ENCODE peak calls at places on chromosomes 2 and 18, in ten cellular contexts. One of them, this sample, is unnamed.

GRCh38 chr18:24959100-24959499 is 392.9 kb downstream of the ZNF521 start:
- DNase-seq in CD4-positive, CD25-positive, alpha-beta regulatory T cell: no peak
- DNase-seq in stimulated activated CD4-positive, alpha-beta T cell treated with anti-CD3 and anti-CD28 coated beads, Interleukin-4, amount 100 ng/mL, for 48 hours: no peak
- DNase-seq in K562: no peak
- DNase-seq in cardiac muscle cell: no peak
- DNase-seq in GM12865: no peak
- DNase-seq in COR-L47: no peak
- DNase-seq in NAMALWA: no peak
- DNase-seq in CD8-positive, alpha-beta T cell: no peak
- DNase-seq in CD4-positive, alpha-beta T cell: no peak
- DNase-seq in this sample: no peak

GRCh38 chr2:172109256-172109655 is 6.6 kb upstream of the DLX2 start:
- DNase-seq in CD4-positive, CD25-positive, alpha-beta regulatory T cell: no peak
- DNase-seq in stimulated activated CD4-positive, alpha-beta T cell treated with anti-CD3 and anti-CD28 coated beads, Interleukin-4, amount 100 ng/mL, for 48 hours: no peak
- DNase-seq in K562: no peak
- DNase-seq in cardiac muscle cell: no peak
- DNase-seq in GM12865: no peak
- DNase-seq in COR-L47: no peak
- DNase-seq in NAMALWA: no peak
- DNase-seq in CD8-positive, alpha-beta T cell: no peak
- DNase-seq in CD4-positive, alpha-beta T cell: no peak
- DNase-seq in this sample: no peak

GRCh38 chr2:190805126-190805525 is 75.5 kb upstream of the GLS start:
- DNase-seq in CD4-positive, CD25-positive, alpha-beta regulatory T cell: no peak
- DNase-seq in stimulated activated CD4-positive, alpha-beta T cell treated with anti-CD3 and anti-CD28 coated beads, Interleukin-4, amount 100 ng/mL, for 48 hours: no peak
- DNase-seq in K562: no peak
- DNase-seq in cardiac muscle cell: no peak
- DNase-seq in GM12865: no peak
- DNase-seq in COR-L47: no peak
- DNase-seq in NAMALWA: no peak
- DNase-seq in CD8-positive, alpha-beta T cell: no peak
- DNase-seq in CD4-positive, alpha-beta T cell: no peak
- DNase-seq in this sample: no peak

GRCh38 chr2:3741372-3741771 is 38.0 kb downstream of the DCDC2C start:
- DNase-seq in CD4-positive, CD25-positive, alpha-beta regulatory T cell: no peak
- DNase-seq in stimulated activated CD4-positive, alpha-beta T cell treated with anti-CD3 and anti-CD28 coated beads, Interleukin-4, amount 100 ng/mL, for 48 hours: no peak
- DNase-seq in K562: no peak
- DNase-seq in cardiac muscle cell: no peak
- DNase-seq in GM12865: no peak
- DNase-seq in COR-L47: no peak
- DNase-seq in NAMALWA: no peak
- DNase-seq in CD8-positive, alpha-beta T cell: no peak
- DNase-seq in CD4-positive, alpha-beta T cell: no peak
- DNase-seq in this sample: no peak

GRCh38 chr2:202265467-202266277 is at the start of gene NOP58:
- DNase-seq in CD4-positive, CD25-positive, alpha-beta regulatory T cell: peak
- DNase-seq in stimulated activated CD4-positive, alpha-beta T cell treated with anti-CD3 and anti-CD28 coated beads, Interleukin-4, amount 100 ng/mL, for 48 hours: peak
- DNase-seq in K562: peak
- DNase-seq in cardiac muscle cell: peak
- DNase-seq in GM12865: peak
- DNase-seq in COR-L47: peak
- DNase-seq in NAMALWA: peak
- DNase-seq in CD8-positive, alpha-beta T cell: peak
- DNase-seq in CD4-positive, alpha-beta T cell: peak
- DNase-seq in this sample: peak

GRCh38 chr2:25903216-25903776 is 25.0 kb upstream of the ASXL2 start:
- DNase-seq in CD4-positive, CD25-positive, alpha-beta regulatory T cell: no peak
- DNase-seq in stimulated activated CD4-positive, alpha-beta T cell treated with anti-CD3 and anti-CD28 coated beads, Interleukin-4, amount 100 ng/mL, for 48 hours: no peak
- DNase-seq in K562: no peak
- DNase-seq in cardiac muscle cell: no peak
- DNase-seq in GM12865: no peak
- DNase-seq in COR-L47: no peak
- DNase-seq in NAMALWA: no peak
- DNase-seq in CD8-positive, alpha-beta T cell: no peak
- DNase-seq in CD4-positive, alpha-beta T cell: no peak
- DNase-seq in this sample: no peak

GRCh38 chr2:196482119-196483065 is 157.1 kb upstream of the CCDC150 start:
- DNase-seq in CD4-positive, CD25-positive, alpha-beta regulatory T cell: no peak
- DNase-seq in stimulated activated CD4-positive, alpha-beta T cell treated with anti-CD3 and anti-CD28 coated beads, Interleukin-4, amount 100 ng/mL, for 48 hours: no peak
- DNase-seq in K562: no peak
- DNase-seq in cardiac muscle cell: peak
- DNase-seq in GM12865: peak
- DNase-seq in COR-L47: no peak
- DNase-seq in NAMALWA: peak
- DNase-seq in CD8-positive, alpha-beta T cell: no peak
- DNase-seq in CD4-positive, alpha-beta T cell: no peak
- DNase-seq in this sample: peak

GRCh38 chr2:143607446-143608110 is 478.4 kb downstream of the ARHGAP15 start:
- DNase-seq in CD4-positive, CD25-positive, alpha-beta regulatory T cell: no peak
- DNase-seq in stimulated activated CD4-positive, alpha-beta T cell treated with anti-CD3 and anti-CD28 coated beads, Interleukin-4, amount 100 ng/mL, for 48 hours: no peak
- DNase-seq in K562: no peak
- DNase-seq in cardiac muscle cell: peak
- DNase-seq in GM12865: no peak
- DNase-seq in COR-L47: no peak
- DNase-seq in NAMALWA: no peak
- DNase-seq in CD8-positive, alpha-beta T cell: no peak
- DNase-seq in CD4-positive, alpha-beta T cell: no peak
- DNase-seq in this sample: no peak

GRCh38 chr18:64254399-64255093 is 105.7 kb upstream of the LINC00305 start:
- DNase-seq in CD4-positive, CD25-positive, alpha-beta regulatory T cell: no peak
- DNase-seq in stimulated activated CD4-positive, alpha-beta T cell treated with anti-CD3 and anti-CD28 coated beads, Interleukin-4, amount 100 ng/mL, for 48 hours: no peak
- DNase-seq in K562: no peak
- DNase-seq in cardiac muscle cell: no peak
- DNase-seq in GM12865: no peak
- DNase-seq in COR-L47: no peak
- DNase-seq in NAMALWA: no peak
- DNase-seq in CD8-positive, alpha-beta T cell: no peak
- DNase-seq in CD4-positive, alpha-beta T cell: no peak
- DNase-seq in this sample: no peak

GRCh38 chr2:222609391-222609790 is 46.5 kb downstream of the FARSB start:
- DNase-seq in CD4-positive, CD25-positive, alpha-beta regulatory T cell: no peak
- DNase-seq in stimulated activated CD4-positive, alpha-beta T cell treated with anti-CD3 and anti-CD28 coated beads, Interleukin-4, amount 100 ng/mL, for 48 hours: no peak
- DNase-seq in K562: no peak
- DNase-seq in cardiac muscle cell: peak
- DNase-seq in GM12865: no peak
- DNase-seq in COR-L47: no peak
- DNase-seq in NAMALWA: no peak
- DNase-seq in CD8-positive, alpha-beta T cell: no peak
- DNase-seq in CD4-positive, alpha-beta T cell: no peak
- DNase-seq in this sample: no peak

GRCh38 chr2:15840173-15840572 is 100.2 kb upstream of the MYCN start:
- DNase-seq in CD4-positive, CD25-positive, alpha-beta regulatory T cell: no peak
- DNase-seq in stimulated activated CD4-positive, alpha-beta T cell treated with anti-CD3 and anti-CD28 coated beads, Interleukin-4, amount 100 ng/mL, for 48 hours: no peak
- DNase-seq in K562: no peak
- DNase-seq in cardiac muscle cell: peak
- DNase-seq in GM12865: no peak
- DNase-seq in COR-L47: no peak
- DNase-seq in NAMALWA: no peak
- DNase-seq in CD8-positive, alpha-beta T cell: no peak
- DNase-seq in CD4-positive, alpha-beta T cell: no peak
- DNase-seq in this sample: no peak

GRCh38 chr18:67553471-67553870 is 37.0 kb upstream of the DSEL start:
- DNase-seq in CD4-positive, CD25-positive, alpha-beta regulatory T cell: no peak
- DNase-seq in stimulated activated CD4-positive, alpha-beta T cell treated with anti-CD3 and anti-CD28 coated beads, Interleukin-4, amount 100 ng/mL, for 48 hours: no peak
- DNase-seq in K562: no peak
- DNase-seq in cardiac muscle cell: no peak
- DNase-seq in GM12865: no peak
- DNase-seq in COR-L47: no peak
- DNase-seq in NAMALWA: no peak
- DNase-seq in CD8-positive, alpha-beta T cell: no peak
- DNase-seq in CD4-positive, alpha-beta T cell: no peak
- DNase-seq in this sample: no peak

GRCh38 chr2:109213646-109214417 is 84.8 kb downstream of the SH3RF3 start:
- DNase-seq in CD4-positive, CD25-positive, alpha-beta regulatory T cell: peak
- DNase-seq in stimulated activated CD4-positive, alpha-beta T cell treated with anti-CD3 and anti-CD28 coated beads, Interleukin-4, amount 100 ng/mL, for 48 hours: peak
- DNase-seq in K562: peak
- DNase-seq in cardiac muscle cell: peak
- DNase-seq in GM12865: peak
- DNase-seq in COR-L47: no peak
- DNase-seq in NAMALWA: peak
- DNase-seq in CD8-positive, alpha-beta T cell: peak
- DNase-seq in CD4-positive, alpha-beta T cell: peak
- DNase-seq in this sample: no peak

GRCh38 chr2:79982445-79982844 is 322.1 kb downstream of the LRRTM1 start:
- DNase-seq in CD4-positive, CD25-positive, alpha-beta regulatory T cell: no peak
- DNase-seq in stimulated activated CD4-positive, alpha-beta T cell treated with anti-CD3 and anti-CD28 coated beads, Interleukin-4, amount 100 ng/mL, for 48 hours: peak
- DNase-seq in K562: peak
- DNase-seq in cardiac muscle cell: no peak
- DNase-seq in GM12865: peak
- DNase-seq in COR-L47: peak
- DNase-seq in NAMALWA: peak
- DNase-seq in CD8-positive, alpha-beta T cell: no peak
- DNase-seq in CD4-positive, alpha-beta T cell: no peak
- DNase-seq in this sample: peak

GRCh38 chr18:36446059-36446458 is 148.5 kb downstream of the FHOD3 start:
- DNase-seq in CD4-positive, CD25-positive, alpha-beta regulatory T cell: no peak
- DNase-seq in stimulated activated CD4-positive, alpha-beta T cell treated with anti-CD3 and anti-CD28 coated beads, Interleukin-4, amount 100 ng/mL, for 48 hours: no peak
- DNase-seq in K562: no peak
- DNase-seq in cardiac muscle cell: no peak
- DNase-seq in GM12865: no peak
- DNase-seq in COR-L47: no peak
- DNase-seq in NAMALWA: no peak
- DNase-seq in CD8-positive, alpha-beta T cell: no peak
- DNase-seq in CD4-positive, alpha-beta T cell: no peak
- DNase-seq in this sample: no peak

GRCh38 chr2:31534636-31535035 is 46.1 kb downstream of the SRD5A2 start:
- DNase-seq in CD4-positive, CD25-positive, alpha-beta regulatory T cell: no peak
- DNase-seq in stimulated activated CD4-positive, alpha-beta T cell treated with anti-CD3 and anti-CD28 coated beads, Interleukin-4, amount 100 ng/mL, for 48 hours: no peak
- DNase-seq in K562: no peak
- DNase-seq in cardiac muscle cell: no peak
- DNase-seq in GM12865: no peak
- DNase-seq in COR-L47: no peak
- DNase-seq in NAMALWA: no peak
- DNase-seq in CD8-positive, alpha-beta T cell: no peak
- DNase-seq in CD4-positive, alpha-beta T cell: no peak
- DNase-seq in this sample: no peak

GRCh38 chr2:72981516-72981915 is 64.2 kb downstream of the EMX1 start:
- DNase-seq in CD4-positive, CD25-positive, alpha-beta regulatory T cell: no peak
- DNase-seq in stimulated activated CD4-positive, alpha-beta T cell treated with anti-CD3 and anti-CD28 coated beads, Interleukin-4, amount 100 ng/mL, for 48 hours: no peak
- DNase-seq in K562: peak
- DNase-seq in cardiac muscle cell: no peak
- DNase-seq in GM12865: no peak
- DNase-seq in COR-L47: peak
- DNase-seq in NAMALWA: no peak
- DNase-seq in CD8-positive, alpha-beta T cell: no peak
- DNase-seq in CD4-positive, alpha-beta T cell: no peak
- DNase-seq in this sample: no peak

GRCh38 chr2:9803023-9803805 is 40.1 kb upstream of the TAF1B start:
- DNase-seq in CD4-positive, CD25-positive, alpha-beta regulatory T cell: no peak
- DNase-seq in stimulated activated CD4-positive, alpha-beta T cell treated with anti-CD3 and anti-CD28 coated beads, Interleukin-4, amount 100 ng/mL, for 48 hours: no peak
- DNase-seq in K562: no peak
- DNase-seq in cardiac muscle cell: no peak
- DNase-seq in GM12865: no peak
- DNase-seq in COR-L47: no peak
- DNase-seq in NAMALWA: no peak
- DNase-seq in CD8-positive, alpha-beta T cell: no peak
- DNase-seq in CD4-positive, alpha-beta T cell: no peak
- DNase-seq in this sample: no peak

GRCh38 chr2:28234807-28235206 is 157.9 kb upstream of the FOSL2 start:
- DNase-seq in CD4-positive, CD25-positive, alpha-beta regulatory T cell: no peak
- DNase-seq in stimulated activated CD4-positive, alpha-beta T cell treated with anti-CD3 and anti-CD28 coated beads, Interleukin-4, amount 100 ng/mL, for 48 hours: no peak
- DNase-seq in K562: no peak
- DNase-seq in cardiac muscle cell: no peak
- DNase-seq in GM12865: no peak
- DNase-seq in COR-L47: no peak
- DNase-seq in NAMALWA: no peak
- DNase-seq in CD8-positive, alpha-beta T cell: no peak
- DNase-seq in CD4-positive, alpha-beta T cell: no peak
- DNase-seq in this sample: no peak

GRCh38 chr2:220999351-220999750 is 572.8 kb downstream of the EPHA4 start:
- DNase-seq in CD4-positive, CD25-positive, alpha-beta regulatory T cell: no peak
- DNase-seq in stimulated activated CD4-positive, alpha-beta T cell treated with anti-CD3 and anti-CD28 coated beads, Interleukin-4, amount 100 ng/mL, for 48 hours: no peak
- DNase-seq in K562: no peak
- DNase-seq in cardiac muscle cell: no peak
- DNase-seq in GM12865: no peak
- DNase-seq in COR-L47: no peak
- DNase-seq in NAMALWA: no peak
- DNase-seq in CD8-positive, alpha-beta T cell: no peak
- DNase-seq in CD4-positive, alpha-beta T cell: no peak
- DNase-seq in this sample: no peak

GRCh38 chr18:52903858-52904257 is 563.9 kb downstream of the DCC start:
- DNase-seq in CD4-positive, CD25-positive, alpha-beta regulatory T cell: no peak
- DNase-seq in stimulated activated CD4-positive, alpha-beta T cell treated with anti-CD3 and anti-CD28 coated beads, Interleukin-4, amount 100 ng/mL, for 48 hours: peak
- DNase-seq in K562: no peak
- DNase-seq in cardiac muscle cell: peak
- DNase-seq in GM12865: peak
- DNase-seq in COR-L47: peak
- DNase-seq in NAMALWA: peak
- DNase-seq in CD8-positive, alpha-beta T cell: no peak
- DNase-seq in CD4-positive, alpha-beta T cell: no peak
- DNase-seq in this sample: peak

GRCh38 chr18:39946623-39947061 is 2008.4 kb upstream of the PIK3C3 start:
- DNase-seq in CD4-positive, CD25-positive, alpha-beta regulatory T cell: no peak
- DNase-seq in stimulated activated CD4-positive, alpha-beta T cell treated with anti-CD3 and anti-CD28 coated beads, Interleukin-4, amount 100 ng/mL, for 48 hours: no peak
- DNase-seq in K562: no peak
- DNase-seq in cardiac muscle cell: peak
- DNase-seq in GM12865: no peak
- DNase-seq in COR-L47: no peak
- DNase-seq in NAMALWA: no peak
- DNase-seq in CD8-positive, alpha-beta T cell: no peak
- DNase-seq in CD4-positive, alpha-beta T cell: no peak
- DNase-seq in this sample: no peak

GRCh38 chr2:9631484-9631819 is 655 bp upstream of the YWHAQ start:
- DNase-seq in CD4-positive, CD25-positive, alpha-beta regulatory T cell: no peak
- DNase-seq in stimulated activated CD4-positive, alpha-beta T cell treated with anti-CD3 and anti-CD28 coated beads, Interleukin-4, amount 100 ng/mL, for 48 hours: no peak
- DNase-seq in K562: no peak
- DNase-seq in cardiac muscle cell: no peak
- DNase-seq in GM12865: no peak
- DNase-seq in COR-L47: no peak
- DNase-seq in NAMALWA: no peak
- DNase-seq in CD8-positive, alpha-beta T cell: no peak
- DNase-seq in CD4-positive, alpha-beta T cell: no peak
- DNase-seq in this sample: no peak

GRCh38 chr18:44701227-44701626 is 20.5 kb downstream of the SETBP1 start:
- DNase-seq in CD4-positive, CD25-positive, alpha-beta regulatory T cell: no peak
- DNase-seq in stimulated activated CD4-positive, alpha-beta T cell treated with anti-CD3 and anti-CD28 coated beads, Interleukin-4, amount 100 ng/mL, for 48 hours: no peak
- DNase-seq in K562: no peak
- DNase-seq in cardiac muscle cell: no peak
- DNase-seq in GM12865: no peak
- DNase-seq in COR-L47: no peak
- DNase-seq in NAMALWA: no peak
- DNase-seq in CD8-positive, alpha-beta T cell: no peak
- DNase-seq in CD4-positive, alpha-beta T cell: no peak
- DNase-seq in this sample: no peak

GRCh38 chr2:47506024-47506423 is 103.1 kb downstream of the MSH2 start:
- DNase-seq in CD4-positive, CD25-positive, alpha-beta regulatory T cell: no peak
- DNase-seq in stimulated activated CD4-positive, alpha-beta T cell treated with anti-CD3 and anti-CD28 coated beads, Interleukin-4, amount 100 ng/mL, for 48 hours: no peak
- DNase-seq in K562: no peak
- DNase-seq in cardiac muscle cell: no peak
- DNase-seq in GM12865: no peak
- DNase-seq in COR-L47: no peak
- DNase-seq in NAMALWA: no peak
- DNase-seq in CD8-positive, alpha-beta T cell: no peak
- DNase-seq in CD4-positive, alpha-beta T cell: no peak
- DNase-seq in this sample: no peak

GRCh38 chr18:63427566-63427965 is 5.3 kb upstream of the VPS4B start:
- DNase-seq in CD4-positive, CD25-positive, alpha-beta regulatory T cell: no peak
- DNase-seq in stimulated activated CD4-positive, alpha-beta T cell treated with anti-CD3 and anti-CD28 coated beads, Interleukin-4, amount 100 ng/mL, for 48 hours: no peak
- DNase-seq in K562: peak
- DNase-seq in cardiac muscle cell: no peak
- DNase-seq in GM12865: peak
- DNase-seq in COR-L47: no peak
- DNase-seq in NAMALWA: no peak
- DNase-seq in CD8-positive, alpha-beta T cell: no peak
- DNase-seq in CD4-positive, alpha-beta T cell: no peak
- DNase-seq in this sample: no peak

GRCh38 chr2:139721454-139721995 is 941.3 kb upstream of the NXPH2 start:
- DNase-seq in CD4-positive, CD25-positive, alpha-beta regulatory T cell: no peak
- DNase-seq in stimulated activated CD4-positive, alpha-beta T cell treated with anti-CD3 and anti-CD28 coated beads, Interleukin-4, amount 100 ng/mL, for 48 hours: no peak
- DNase-seq in K562: no peak
- DNase-seq in cardiac muscle cell: no peak
- DNase-seq in GM12865: no peak
- DNase-seq in COR-L47: no peak
- DNase-seq in NAMALWA: no peak
- DNase-seq in CD8-positive, alpha-beta T cell: no peak
- DNase-seq in CD4-positive, alpha-beta T cell: no peak
- DNase-seq in this sample: no peak

GRCh38 chr2:172181840-172182239 is 79.1 kb upstream of the DLX2 start:
- DNase-seq in CD4-positive, CD25-positive, alpha-beta regulatory T cell: no peak
- DNase-seq in stimulated activated CD4-positive, alpha-beta T cell treated with anti-CD3 and anti-CD28 coated beads, Interleukin-4, amount 100 ng/mL, for 48 hours: no peak
- DNase-seq in K562: no peak
- DNase-seq in cardiac muscle cell: peak
- DNase-seq in GM12865: no peak
- DNase-seq in COR-L47: no peak
- DNase-seq in NAMALWA: no peak
- DNase-seq in CD8-positive, alpha-beta T cell: no peak
- DNase-seq in CD4-positive, alpha-beta T cell: no peak
- DNase-seq in this sample: no peak

This sample was measured in OCI-LY7.